ENCODE peak calls at places on chromosomes 11 and 22, in four cellular contexts. T is Ammon's horn; W is CD4-positive, alpha-beta T cell; M is NCI-H146. A is an unnamed sample.
A peak's percentile ranks its signal among the peaks of the same experiment; 100 is the strongest.

GRCh38 chr22:39716534-39716933 is 146.0 kb downstream of the CACNA1I start:
- DNase-seq in M (no peak), W (no peak), T (no peak), A (no peak)

GRCh38 chr11:29996016-29996415 is 20.8 kb downstream of the KCNA4 start:
- DNase-seq in W (no peak), M (no peak), T (no peak), A (no peak)

GRCh38 chr11:19602406-19602805 is 110.2 kb upstream of the NAV2 start:
- DNase-seq in T (no peak), M (no peak), W (no peak), A (no peak)

GRCh38 chr11:64905516-64906313 is 11.3 kb downstream of the ATG2A start:
- DNase-seq in M (no peak), T (no peak), W (no peak), A (no peak)

GRCh38 chr11:103842795-103843194 is 193.6 kb upstream of the DDI1 start:
- DNase-seq in M (no peak), T (no peak), W (no peak), A (no peak)

GRCh38 chr11:75142714-75143419 is 8.0 kb upstream of the SLCO2B1 start:
- DNase-seq in W (peak; percentile 71), M (peak; percentile 53), T (peak; percentile 88), A (peak; percentile 71)

GRCh38 chr22:37973271-37974170 is 10.8 kb downstream of the SOX10 start:
- DNase-seq in W (no peak), M (no peak), T (no peak), A (no peak)

GRCh38 chr11:12827929-12828812 is 153.9 kb downstream of the TEAD1 start:
- DNase-seq in W (no peak), T (peak; percentile 85), M (peak; percentile 85), A (no peak)

GRCh38 chr11:2272241-2272945 is 2.0 kb upstream of the ASCL2 start:
- DNase-seq in T (peak; percentile 0), M (no peak), W (no peak), A (no peak)

GRCh38 chr22:38655532-38656255 is 498 bp downstream of the FAM227A start:
- DNase-seq in W (no peak), M (peak; percentile 36), T (peak; percentile 27), A (no peak)

GRCh38 chr11:15816270-15816871 is 540.0 kb downstream of the SOX6 start:
- DNase-seq in W (no peak), T (no peak), M (no peak), A (no peak)

GRCh38 chr11:75425422-75425821 is 7.6 kb downstream of the KLHL35 start:
- DNase-seq in M (no peak), T (no peak), W (no peak), A (no peak)

GRCh38 chr11:65476632-65477270 is 22.1 kb upstream of the MALAT1 start:
- DNase-seq in M (no peak), W (no peak), T (peak; percentile 54), A (peak; percentile 36)

GRCh38 chr22:27401321-27401720 is 400.2 kb downstream of the MN1 start:
- DNase-seq in T (no peak), W (no peak), M (no peak), A (no peak)

GRCh38 chr11:23789938-23790371 is 706.9 kb upstream of the LUZP2 start:
- DNase-seq in T (no peak), W (no peak), M (no peak), A (no peak)

GRCh38 chr11:88553204-88553603 is 215.7 kb upstream of the CTSC start:
- DNase-seq in M (no peak), T (no peak), W (no peak), A (no peak)

GRCh38 chr22:38415561-38416321 is 39.3 kb downstream of the KCNJ4 start:
- DNase-seq in M (peak; percentile 70), W (peak; percentile 30), T (no peak), A (no peak)

GRCh38 chr11:31254411-31254810 is 115.1 kb downstream of the DCDC1 start:
- DNase-seq in M (no peak), T (no peak), W (no peak), A (no peak)

GRCh38 chr11:77762426-77762825 is 58.1 kb downstream of the RSF1 start:
- DNase-seq in W (no peak), M (no peak), T (no peak), A (no peak)

A was measured in activated gamma-delta T cell treated with Interleukin-2 at 50 U/mL for 16 hours.